ENCODE peak calls at places on chromosomes 11 and 22, in seven cellular contexts. K is IMR-90, D is tibial nerve, V is tibial artery, P is lung, F is AG04450, C is brain microvascular endothelial cell. H is an unnamed sample.

GRCh38 chr22:42997577-42997976 is 17.4 kb downstream of the PACSIN2 start:
- DNase-seq in K (no peak), P (no peak), F (no peak), V (no peak), D (no peak), C (no peak), H (no peak)

GRCh38 chr22:42332089-42332488 is 61.6 kb upstream of the TCF20 start:
- DNase-seq in K (no peak), D (no peak), C (no peak), P (no peak), F (no peak), V (no peak), H (no peak)

GRCh38 chr11:27061078-27061477 is 20.5 kb downstream of the BBOX1 start:
- DNase-seq in C (no peak), V (no peak), F (no peak), P (no peak), D (no peak), K (no peak), H (no peak)

GRCh38 chr22:46798366-46799057 is 36.1 kb downstream of the TBC1D22A start:
- DNase-seq in K (peak; percentile 66), P (peak; percentile 82), V (peak; percentile 77), D (peak; percentile 68), F (peak; percentile 41), C (peak; percentile 62), H (peak; percentile 58)

GRCh38 chr11:104163100-104164027 is 583 bp downstream of the PDGFD start:
- DNase-seq in K (peak; percentile 20), F (no peak), D (no peak), V (peak; percentile 66), P (no peak), C (no peak), H (no peak)

GRCh38 chr11:27097538-27097937 is 56.9 kb downstream of the BBOX1 start:
- DNase-seq in F (no peak), P (no peak), C (no peak), V (no peak), D (no peak), K (no peak), H (no peak)

GRCh38 chr11:34600339-34601084 is 20.4 kb upstream of the EHF start:
- DNase-seq in F (no peak), V (no peak), C (no peak), D (no peak), P (peak; percentile 56), K (peak; percentile 8), H (no peak)

GRCh38 chr11:75450826-75451783 is 18.1 kb upstream of the KLHL35 start:
- DNase-seq in V (no peak), D (no peak), K (no peak), F (no peak), P (no peak), C (no peak), H (no peak)

GRCh38 chr11:15636520-15637065 is 521.9 kb downstream of the INSC start:
- DNase-seq in V (no peak), C (no peak), D (no peak), K (no peak), P (no peak), F (no peak), H (no peak)

GRCh38 chr22:23753371-23753770 is 854 bp downstream of the VPREB3 start:
- DNase-seq in P (no peak), V (no peak), D (no peak), F (no peak), K (no peak), C (no peak), H (no peak)

GRCh38 chr11:112632866-112633505 is 328.2 kb upstream of the NCAM1 start:
- DNase-seq in C (no peak), K (no peak), V (no peak), D (no peak), P (no peak), F (no peak), H (no peak)

GRCh38 chr11:45212566-45213315 is 66.3 kb downstream of the PRDM11 start:
- DNase-seq in F (no peak), V (no peak), K (no peak), D (no peak), C (no peak), P (no peak), H (no peak)

GRCh38 chr11:124934862-124935547 is 842 bp downstream of the HEPACAM start:
- DNase-seq in D (no peak), C (peak; percentile 76), K (peak; percentile 96), F (peak; percentile 86), V (no peak), P (no peak), H (no peak)

GRCh38 chr11:104934594-104934993 is 33.8 kb downstream of the CASP4 start:
- DNase-seq in V (no peak), D (no peak), C (no peak), K (no peak), F (no peak), P (no peak), H (no peak)

GRCh38 chr22:21642584-21643448 is 714 bp downstream of the SDF2L1 start:
- DNase-seq in P (peak; percentile 51), C (peak; percentile 43), F (no peak), K (peak; percentile 44), V (no peak), D (no peak), H (no peak)

GRCh38 chr11:65553301-65554001 is 4.7 kb downstream of the LTBP3 start:
- DNase-seq in V (no peak), P (no peak), D (no peak), C (no peak), F (no peak), K (no peak), H (no peak)

GRCh38 chr11:131522851-131523250 is 152.4 kb downstream of the NTM start:
- DNase-seq in D (no peak), C (no peak), V (no peak), P (no peak), K (no peak), F (no peak), H (no peak)

GRCh38 chr22:44074286-44074984 is 50.3 kb downstream of the PARVB start:
- DNase-seq in P (no peak), C (no peak), V (no peak), F (no peak), K (no peak), D (no peak), H (no peak)

GRCh38 chr11:126607374-126607773 is 251.9 kb downstream of the ST3GAL4 start:
- DNase-seq in P (no peak), V (peak; percentile 29), F (peak; percentile 42), C (peak; percentile 59), D (peak; percentile 17), K (peak; percentile 66), H (peak; percentile 15)

GRCh38 chr22:27626675-27627443 is 174.7 kb downstream of the MN1 start:
- DNase-seq in C (no peak), P (no peak), D (no peak), V (no peak), F (no peak), K (no peak), H (no peak)
- H3K27ac ChIP-seq in C (no peak overlapping the region), P (no peak overlapping the region), D (no peak overlapping the region), V (no peak overlapping the region), F (no peak overlapping the region), K (no peak overlapping the region), H (no peak overlapping the region)

GRCh38 chr11:2713721-2714462 is 14.1 kb upstream of the KCNQ1OT1 start:
- DNase-seq in C (no peak), V (no peak), K (no peak), D (no peak), P (no peak), F (no peak), H (no peak)
- H3K27ac ChIP-seq in C (no peak overlapping the region), V (no peak overlapping the region), K (no peak overlapping the region), D (no peak overlapping the region), P (no peak overlapping the region), F (no peak overlapping the region), H (no peak overlapping the region)

GRCh38 chr11:18330921-18331320 is 8.6 kb downstream of the GTF2H1 start:
- DNase-seq in F (no peak), V (no peak), C (no peak), K (no peak), P (no peak), D (no peak), H (no peak)
- H3K27ac ChIP-seq in F (no peak overlapping the region), V (no peak overlapping the region), C (no peak overlapping the region), K (no peak overlapping the region), P (no peak overlapping the region), D (no peak overlapping the region), H (no peak overlapping the region)

GRCh38 chr22:33875316-33875715 is 45.0 kb downstream of the LARGE1 start:
- DNase-seq in D (no peak), C (no peak), F (no peak), K (no peak), P (no peak), V (no peak), H (no peak)

GRCh38 chr22:33871935-33872334 is 48.3 kb downstream of the LARGE1 start:
- DNase-seq in C (peak; percentile 36), P (no peak), K (peak; percentile 37), V (peak; percentile 78), F (no peak), D (no peak), H (peak; percentile 10)

GRCh38 chr22:33874206-33874605 is 46.1 kb downstream of the LARGE1 start:
- DNase-seq in D (no peak), F (no peak), K (no peak), V (no peak), C (no peak), P (no peak), H (no peak)

GRCh38 chr22:33873666-33874065 is 46.6 kb downstream of the LARGE1 start:
- DNase-seq in P (no peak), D (no peak), F (no peak), V (no peak), C (no peak), K (no peak), H (no peak)

GRCh38 chr22:33873186-33873585 is 47.1 kb downstream of the LARGE1 start:
- DNase-seq in V (peak; percentile 72), P (no peak), F (no peak), C (no peak), D (no peak), K (no peak), H (no peak)
- H3K27ac ChIP-seq in V (peak overlapping the region; percentile 74), P (peak overlapping the region; percentile 83), F (no peak overlapping the region), C (no peak overlapping the region), D (peak overlapping the region; percentile 71), K (no peak overlapping the region), H (no peak overlapping the region)

GRCh38 chr11:80698646-80699045 is 1257.8 kb upstream of the TENM4 start:
- DNase-seq in P (no peak), K (no peak), C (no peak), F (no peak), D (no peak), V (no peak), H (no peak)
- H3K27ac ChIP-seq in P (no peak overlapping the region), K (no peak overlapping the region), C (no peak overlapping the region), F (no peak overlapping the region), D (no peak overlapping the region), V (no peak overlapping the region), H (no peak overlapping the region)

DNA sequence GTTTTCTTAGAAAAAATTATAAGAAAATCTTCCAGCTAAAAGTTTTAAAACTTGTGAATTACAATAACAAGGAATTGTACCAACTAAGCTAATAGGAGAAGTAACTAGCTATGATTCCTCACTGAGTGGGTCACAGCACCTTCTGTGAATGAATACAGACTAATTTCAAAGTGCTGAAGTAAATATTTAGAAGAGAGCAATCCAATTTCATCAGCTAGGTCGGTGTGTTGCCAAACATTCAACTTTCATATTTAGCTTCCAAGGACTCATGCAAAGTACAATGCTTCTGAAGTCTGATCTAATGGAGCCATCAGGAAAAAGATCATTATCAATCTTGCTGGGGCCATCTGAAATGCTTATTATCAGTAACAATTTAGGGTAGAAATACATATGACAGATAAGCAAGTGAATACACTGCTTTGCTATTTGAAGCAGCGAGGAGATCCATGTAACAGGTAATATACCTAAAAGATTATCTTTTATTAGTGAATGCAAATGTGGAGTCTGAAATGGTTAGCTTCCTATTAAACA is 750.6 kb upstream of the CCDC90B start:
- DNase-seq in F (no peak), P (no peak), K (no peak), D (no peak), V (no peak), C (no peak), H (no peak)
- H3K27ac ChIP-seq in F (no peak overlapping the region), P (no peak overlapping the region), K (no peak overlapping the region), D (no peak overlapping the region), V (no peak overlapping the region), C (no peak overlapping the region), H (no peak overlapping the region)